ENCODE peak calls at places on chromosome 20, in four cellular contexts. One of them, this sample, is unnamed.
A peak's percentile ranks its signal among the peaks of the same experiment; 100 is the strongest.

GRCh38 chr20:41717464-41717863 is 99.3 kb upstream of the CHD6 start:
- DNase-seq in GM12865: no peak
- DNase-seq in AG08396: peak; percentile 34
- DNase-seq in progenitor cell of endocrine pancreas: no peak
- DNase-seq in this sample: no peak

GRCh38 chr20:31666258-31667042 is 28.7 kb downstream of the COX4I2 start:
- DNase-seq in GM12865: no peak
- DNase-seq in progenitor cell of endocrine pancreas: no peak
- DNase-seq in AG08396: no peak
- DNase-seq in this sample: no peak

GRCh38 chr20:41005361-41005729 is 23.3 kb upstream of the TOP1 start:
- DNase-seq in GM12865: no peak
- DNase-seq in AG08396: peak; percentile 63
- DNase-seq in progenitor cell of endocrine pancreas: no peak
- DNase-seq in this sample: no peak

GRCh38 chr20:24208652-24209051 is 220.1 kb upstream of the GGTLC1 start:
- DNase-seq in progenitor cell of endocrine pancreas: no peak
- DNase-seq in AG08396: no peak
- DNase-seq in GM12865: no peak
- DNase-seq in this sample: no peak

GRCh38 chr20:64240243-64241015 is 15.1 kb upstream of the PCMTD2 start:
- DNase-seq in GM12865: no peak
- DNase-seq in progenitor cell of endocrine pancreas: no peak
- DNase-seq in AG08396: no peak
- DNase-seq in this sample: no peak

GRCh38 chr20:9977629-9978028 is 57.2 kb upstream of the ANKEF1 start:
- DNase-seq in GM12865: no peak
- DNase-seq in progenitor cell of endocrine pancreas: no peak
- DNase-seq in AG08396: no peak
- DNase-seq in this sample: no peak

GRCh38 chr20:53981752-53982437 is 88.5 kb downstream of the BCAS1 start:
- DNase-seq in AG08396: no peak
- DNase-seq in progenitor cell of endocrine pancreas: no peak
- DNase-seq in GM12865: no peak
- DNase-seq in this sample: peak; percentile 9

GRCh38 chr20:50982372-50982771 is 23.8 kb downstream of the MOCS3 start:
- DNase-seq in progenitor cell of endocrine pancreas: no peak
- DNase-seq in AG08396: peak; percentile 44
- DNase-seq in GM12865: no peak
- DNase-seq in this sample: no peak

GRCh38 chr20:50368813-50369224 is 141.4 kb upstream of the PTPN1 start:
- DNase-seq in progenitor cell of endocrine pancreas: no peak
- DNase-seq in GM12865: no peak
- DNase-seq in AG08396: peak; percentile 41
- DNase-seq in this sample: no peak

GRCh38 chr20:8032499-8032898 is 12.9 kb upstream of the TMX4 start:
- DNase-seq in AG08396: no peak
- DNase-seq in GM12865: no peak
- DNase-seq in progenitor cell of endocrine pancreas: no peak
- DNase-seq in this sample: no peak

GRCh38 chr20:2387180-2387577 is 6.5 kb downstream of the TGM6 start:
- DNase-seq in progenitor cell of endocrine pancreas: peak; percentile 46
- DNase-seq in AG08396: peak; percentile 32
- DNase-seq in GM12865: peak; percentile 76
- DNase-seq in this sample: peak; percentile 65

GRCh38 chr20:49427751-49428518 is 54.5 kb downstream of the KCNB1 start:
- DNase-seq in progenitor cell of endocrine pancreas: no peak
- DNase-seq in GM12865: no peak
- DNase-seq in AG08396: no peak
- DNase-seq in this sample: no peak

GRCh38 chr20:48652961-48653705 is 174.7 kb downstream of the PREX1 start:
- DNase-seq in progenitor cell of endocrine pancreas: no peak
- DNase-seq in AG08396: no peak
- DNase-seq in GM12865: no peak
- DNase-seq in this sample: no peak

GRCh38 chr20:33490023-33490933 is at the start of gene CBFA2T2:
- DNase-seq in GM12865: no peak
- DNase-seq in progenitor cell of endocrine pancreas: no peak
- DNase-seq in AG08396: peak; percentile 81
- DNase-seq in this sample: no peak

GRCh38 chr20:19981091-19981490 is 36.1 kb upstream of the NAA20 start:
- DNase-seq in GM12865: no peak
- DNase-seq in AG08396: no peak
- DNase-seq in progenitor cell of endocrine pancreas: no peak
- DNase-seq in this sample: no peak